ENCODE peak calls at places on chromosome 5, in seven cellular contexts. D, O, V, U, G, R and W are unnamed samples.

GRCh38 chr5:137254695-137255094 is 244.4 kb downstream of the SPOCK1 start:
- DNase-seq in D (no peak), U (no peak), G (no peak), R (no peak), O (no peak), V (peak; percentile 15), W (no peak)

GRCh38 chr5:149174847-149175234 is 33.5 kb downstream of the ABLIM3 start:
- DNase-seq in G (no peak), D (no peak), U (no peak), R (no peak), O (no peak), V (no peak), W (no peak)

GRCh38 chr5:2686296-2686695 is 65.2 kb downstream of the IRX2 start:
- DNase-seq in R (peak; percentile 3), V (no peak), U (peak; percentile 28), O (no peak), D (no peak), G (no peak), W (no peak)

GRCh38 chr5:82147860-82148573 is 130.1 kb downstream of the RPS23 start:
- DNase-seq in V (no peak), G (no peak), U (no peak), D (no peak), O (peak; percentile 89), R (no peak), W (no peak)

GRCh38 chr5:139271201-139272027 is 22.1 kb upstream of the MATR3 start:
- DNase-seq in G (no peak), D (no peak), V (no peak), O (peak; percentile 94), U (no peak), R (no peak), W (no peak)

GRCh38 chr5:73867344-73868335 is 241.6 kb downstream of the ARHGEF28 start:
- DNase-seq in R (no peak), D (no peak), U (no peak), O (peak; percentile 68), V (no peak), G (no peak), W (no peak)

GRCh38 chr5:15008476-15008875 is 136.9 kb upstream of the ANKH start:
- DNase-seq in R (no peak), U (no peak), G (no peak), V (peak; percentile 96), D (peak; percentile 90), O (peak; percentile 98), W (peak; percentile 38)

GRCh38 chr5:167582916-167583315 is 708.5 kb upstream of the WWC1 start:
- DNase-seq in O (peak; percentile 26), G (no peak), D (no peak), U (no peak), R (no peak), V (no peak), W (no peak)

GRCh38 chr5:78823196-78823595 is 161.9 kb downstream of the ARSB start:
- DNase-seq in G (no peak), D (no peak), O (no peak), V (no peak), R (no peak), U (no peak), W (no peak)

GRCh38 chr5:34682926-34683623 is 26.9 kb downstream of the RAI14 start:
- DNase-seq in D (no peak), O (peak; percentile 52), U (no peak), R (no peak), V (no peak), G (no peak), W (no peak)

GRCh38 chr5:16492398-16493175 is 27.0 kb upstream of the ZNF622 start:
- DNase-seq in D (peak; percentile 83), G (no peak), V (peak; percentile 35), U (peak; percentile 8), O (peak; percentile 58), R (no peak), W (no peak)

GRCh38 chr5:179452356-179453230 is 97.8 kb upstream of the RUFY1 start:
- DNase-seq in U (no peak), R (no peak), V (no peak), D (no peak), G (no peak), O (no peak), W (no peak)

GRCh38 chr5:56545016-56545415 is 270.3 kb upstream of the MAP3K1 start:
- DNase-seq in G (no peak), D (no peak), V (no peak), U (no peak), R (no peak), O (peak; percentile 69), W (no peak)

GRCh38 chr5:138716456-138716924 is 36.7 kb upstream of the CTNNA1 start:
- DNase-seq in V (peak; percentile 14), O (peak; percentile 12), D (no peak), R (no peak), U (peak; percentile 33), G (no peak), W (peak; percentile 61)

GRCh38 chr5:66741394-66741793 is 145.2 kb downstream of the MAST4 start:
- DNase-seq in U (no peak), O (no peak), G (no peak), V (peak; percentile 47), R (no peak), D (no peak), W (no peak)

GRCh38 chr5:14706615-14707021 is 42.1 kb downstream of the OTULIN start:
- DNase-seq in V (no peak), O (peak; percentile 79), U (no peak), R (no peak), G (no peak), D (no peak), W (no peak)

GRCh38 chr5:29796018-29796417 is 1397.5 kb upstream of the CDH6 start:
- DNase-seq in R (no peak), V (no peak), G (no peak), D (no peak), O (no peak), U (no peak), W (no peak)

GRCh38 chr5:4628645-4629385 is 511.3 kb upstream of the ADAMTS16 start:
- DNase-seq in R (no peak), U (no peak), V (no peak), D (no peak), G (no peak), O (no peak), W (no peak)

DNA sequence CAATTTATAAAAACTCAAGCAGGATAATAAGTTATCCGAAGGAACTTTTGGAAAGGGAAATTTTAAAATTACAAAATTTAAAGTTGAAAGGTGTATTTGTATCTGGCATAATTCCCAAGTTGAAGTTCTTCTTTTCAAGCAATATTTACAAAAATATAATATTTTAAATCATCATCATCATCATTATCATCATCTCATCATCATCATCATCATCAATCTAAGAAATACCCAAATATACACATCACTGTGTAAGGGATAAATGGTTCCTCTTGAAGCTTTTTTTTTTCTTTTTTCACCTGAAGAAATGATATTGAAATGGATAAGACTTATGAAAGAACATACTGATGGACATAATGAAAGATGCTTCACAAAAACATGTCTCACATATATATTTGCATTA is 254.9 kb upstream of the ARRDC3 start:
- DNase-seq in O (no peak), G (no peak), V (no peak), R (no peak), D (no peak), U (no peak), W (no peak)
- H3K4me3 ChIP-seq in O (no peak overlapping the region), G (no peak overlapping the region), V (no peak overlapping the region), R (no peak overlapping the region), D (no peak overlapping the region), U (no peak overlapping the region), W (no peak overlapping the region)

GRCh38 chr5:6597557-6597956 is 35.3 kb downstream of the NSUN2 start:
- DNase-seq in O (no peak), G (no peak), V (no peak), R (no peak), U (no peak), D (no peak), W (no peak)
- H3K36me3 ChIP-seq in O (peaks cover 41% of the 10 kb centered on the region), G (peaks cover 30% of the 10 kb centered on the region), V (peaks cover 3% of the 10 kb centered on the region), R (peaks cover 69% of the 10 kb centered on the region), U (no peaks in the 10 kb centered on the region), D (no peaks in the 10 kb centered on the region), W (peaks cover 32% of the 10 kb centered on the region)

GRCh38 chr5:151961557-151961956 is 36.9 kb upstream of the GLRA1 start:
- DNase-seq in D (no peak), R (no peak), U (no peak), G (no peak), V (no peak), O (no peak), W (no peak)
- H3K27me3 ChIP-seq in D (no peaks in the 10 kb centered on the region), R (no peaks in the 10 kb centered on the region), U (peaks cover 9% of the 10 kb centered on the region), G (no peaks in the 10 kb centered on the region), V (no peaks in the 10 kb centered on the region), O (no peaks in the 10 kb centered on the region), W (no peaks in the 10 kb centered on the region)

GRCh38 chr5:127228540-127229184 is 61.9 kb upstream of the MEGF10 start:
- DNase-seq in R (peak; percentile 14), G (no peak), O (no peak), V (no peak), D (no peak), U (peak; percentile 36), W (peak; percentile 31)
- H3K4me3 ChIP-seq in R (no peak overlapping the region), G (peak overlapping the region; percentile 59), O (peak overlapping the region; percentile 47), V (peak overlapping the region; percentile 53), D (peak overlapping the region; percentile 73), U (peak overlapping the region; percentile 39), W (peak overlapping the region; percentile 68)

DNA sequence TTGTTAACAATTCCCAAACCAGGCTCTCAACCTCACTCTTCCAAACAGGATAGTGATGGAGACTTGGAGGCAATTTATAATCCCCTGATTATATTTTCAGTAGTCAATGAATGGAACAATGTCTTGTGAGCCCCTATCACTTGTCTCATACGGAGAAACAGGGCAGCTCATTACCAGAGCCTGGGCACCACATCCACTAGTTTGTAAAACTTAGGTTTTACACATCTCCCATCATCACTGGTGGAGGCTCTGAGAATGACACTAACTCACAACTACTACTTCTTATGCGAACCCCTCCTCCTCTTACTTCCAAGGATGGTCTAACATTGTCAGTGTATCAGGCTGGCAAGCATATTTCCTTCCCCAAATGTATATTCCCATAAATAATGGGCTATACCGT is 253.7 kb downstream of the EPB41L4A start:
- DNase-seq in D (no peak), V (no peak), R (no peak), O (no peak), U (no peak), G (no peak), W (no peak)
- H3K36me3 ChIP-seq in D (peaks cover 12% of the 10 kb centered on the region), V (peaks cover 4% of the 10 kb centered on the region), R (peaks cover 88% of the 10 kb centered on the region), O (peaks cover 22% of the 10 kb centered on the region), U (peaks cover 13% of the 10 kb centered on the region), G (peaks cover 18% of the 10 kb centered on the region), W (peaks cover 18% of the 10 kb centered on the region)

GRCh38 chr5:55187370-55187769 is 14.4 kb upstream of the CDC20B start:
- DNase-seq in D (no peak), G (no peak), O (no peak), U (peak; percentile 8), V (no peak), R (no peak), W (peak; percentile 36)
- H3K27me3 ChIP-seq in D (peaks cover 53% of the 10 kb centered on the region), G (peaks cover 9% of the 10 kb centered on the region), O (peaks cover 41% of the 10 kb centered on the region), U (peaks cover 86% of the 10 kb centered on the region), V (peaks cover 5% of the 10 kb centered on the region), R (peaks cover 62% of the 10 kb centered on the region), W (peaks cover 36% of the 10 kb centered on the region)